ENCODE peak calls at places on chromosomes 5 and 9, in four cellular contexts. One of them, this sample, is unnamed.
A peak's percentile ranks its signal among the peaks of the same experiment; 100 is the strongest.

GRCh38 chr5:73596705-73597328 is 29.2 kb upstream of the ARHGEF28 start:
- DNase-seq in K562: peak; percentile 27
- DNase-seq in WTC11: peak; percentile 29
- DNase-seq in H1: no peak
- DNase-seq in this sample: peak; percentile 16

GRCh38 chr5:68290260-68290674 is 74.7 kb downstream of the PIK3R1 start:
- DNase-seq in K562: peak; percentile 29
- DNase-seq in WTC11: no peak
- DNase-seq in H1: no peak
- DNase-seq in this sample: peak; percentile 60

GRCh38 chr5:76838481-76839261 is 11.1 kb upstream of the S100Z start:
- DNase-seq in K562: no peak
- DNase-seq in WTC11: no peak
- DNase-seq in H1: no peak
- DNase-seq in this sample: no peak

GRCh38 chr9:129868571-129869486 is 33.6 kb downstream of the USP20 start:
- DNase-seq in K562: no peak
- DNase-seq in WTC11: no peak
- DNase-seq in H1: no peak
- DNase-seq in this sample: no peak

GRCh38 chr5:61732796-61733195 is 400.7 kb downstream of the ZSWIM6 start:
- DNase-seq in K562: no peak
- DNase-seq in WTC11: no peak
- DNase-seq in H1: no peak
- DNase-seq in this sample: no peak

GRCh38 chr5:102792705-102793104 is 37.6 kb downstream of the PAM start:
- DNase-seq in K562: no peak
- DNase-seq in WTC11: no peak
- DNase-seq in H1: no peak
- DNase-seq in this sample: no peak

GRCh38 chr9:109894921-109895758 is 115.1 kb downstream of the PALM2AKAP2 start:
- DNase-seq in K562: no peak
- DNase-seq in WTC11: no peak
- DNase-seq in H1: no peak
- DNase-seq in this sample: no peak

GRCh38 chr5:75663621-75664285 is 52.5 kb downstream of the ANKDD1B start:
- DNase-seq in K562: no peak
- DNase-seq in WTC11: no peak
- DNase-seq in H1: no peak
- DNase-seq in this sample: no peak

GRCh38 chr5:149262315-149262714 is 9.3 kb upstream of the AFAP1L1 start:
- DNase-seq in K562: no peak
- DNase-seq in WTC11: no peak
- DNase-seq in H1: no peak
- DNase-seq in this sample: no peak

GRCh38 chr5:52987711-52988329 is 1.3 kb upstream of the ITGA2 start:
- DNase-seq in K562: no peak
- DNase-seq in WTC11: no peak
- DNase-seq in H1: no peak
- DNase-seq in this sample: no peak

GRCh38 chr9:14271078-14271673 is 42.8 kb downstream of the NFIB start:
- DNase-seq in K562: no peak
- DNase-seq in WTC11: peak; percentile 16
- DNase-seq in H1: no peak
- DNase-seq in this sample: peak; percentile 59

GRCh38 chr9:34686231-34686630 is 4.8 kb downstream of the CCL19 start:
- DNase-seq in K562: no peak
- DNase-seq in WTC11: no peak
- DNase-seq in H1: no peak
- DNase-seq in this sample: no peak

GRCh38 chr5:15326932-15327331 is 173.0 kb upstream of the FBXL7 start:
- DNase-seq in K562: no peak
- DNase-seq in WTC11: no peak
- DNase-seq in H1: no peak
- DNase-seq in this sample: no peak

GRCh38 chr5:149886697-149887470 is 57.7 kb downstream of the PDE6A start:
- DNase-seq in K562: no peak
- DNase-seq in WTC11: no peak
- DNase-seq in H1: no peak
- DNase-seq in this sample: no peak

GRCh38 chr5:29262683-29263082 is 1930.8 kb upstream of the CDH6 start:
- DNase-seq in K562: no peak
- DNase-seq in WTC11: no peak
- DNase-seq in H1: no peak
- DNase-seq in this sample: no peak

GRCh38 chr9:37617837-37618236 is 25.4 kb upstream of the TOMM5 start:
- DNase-seq in K562: no peak
- DNase-seq in WTC11: no peak
- DNase-seq in H1: no peak
- DNase-seq in this sample: no peak

GRCh38 chr5:140011297-140011802 is 31.7 kb downstream of the NRG2 start:
- DNase-seq in K562: no peak
- DNase-seq in WTC11: no peak
- DNase-seq in H1: no peak
- DNase-seq in this sample: no peak

GRCh38 chr9:81499021-81499454 is 190.3 kb downstream of the TLE1 start:
- DNase-seq in K562: no peak
- DNase-seq in WTC11: no peak
- DNase-seq in H1: no peak
- DNase-seq in this sample: no peak

GRCh38 chr5:172855597-172856292 is 21.7 kb downstream of the ERGIC1 start:
- DNase-seq in K562: no peak
- DNase-seq in WTC11: no peak
- DNase-seq in H1: no peak
- DNase-seq in this sample: peak; percentile 43

GRCh38 chr5:43704243-43704642 is 101.3 kb downstream of the NNT start:
- DNase-seq in K562: no peak
- DNase-seq in WTC11: no peak
- DNase-seq in H1: no peak
- DNase-seq in this sample: no peak

GRCh38 chr9:34332370-34332964 is 3.1 kb downstream of the NUDT2 start:
- DNase-seq in K562: peak; percentile 15
- DNase-seq in WTC11: no peak
- DNase-seq in H1: no peak
- DNase-seq in this sample: peak; percentile 46

GRCh38 chr5:96657068-96657467 is 5.1 kb upstream of the CAST start:
- DNase-seq in K562: peak; percentile 25
- DNase-seq in WTC11: no peak
- DNase-seq in H1: no peak
- DNase-seq in this sample: no peak

GRCh38 chr5:161230222-161230621 is 316.3 kb downstream of the GABRB2 start:
- DNase-seq in K562: no peak
- DNase-seq in WTC11: peak; percentile 11
- DNase-seq in H1: no peak
- DNase-seq in this sample: no peak

GRCh38 chr5:172303090-172303995 is 19.8 kb upstream of the UBTD2 start:
- DNase-seq in K562: no peak
- DNase-seq in WTC11: no peak
- DNase-seq in H1: no peak
- DNase-seq in this sample: no peak

GRCh38 chr9:4489562-4489918 is 728 bp upstream of the SLC1A1 start:
- DNase-seq in K562: no peak
- DNase-seq in WTC11: peak; percentile 37
- DNase-seq in H1: no peak
- DNase-seq in this sample: peak; percentile 40

GRCh38 chr5:5497132-5497748 is 74.8 kb downstream of the ICE1 start:
- DNase-seq in K562: peak; percentile 48
- DNase-seq in WTC11: peak; percentile 55
- DNase-seq in H1: no peak
- DNase-seq in this sample: peak; percentile 91

GRCh38 chr5:128579111-128579510 is 41.1 kb upstream of the FBN2 start:
- DNase-seq in K562: no peak
- DNase-seq in WTC11: no peak
- DNase-seq in H1: no peak
- DNase-seq in this sample: no peak

GRCh38 chr5:81718300-81718699 is 32.6 kb downstream of the SSBP2 start:
- DNase-seq in K562: peak; percentile 12
- DNase-seq in WTC11: no peak
- DNase-seq in H1: no peak
- DNase-seq in this sample: no peak

GRCh38 chr5:1745190-1745805 is 54.3 kb downstream of the MRPL36 start:
- DNase-seq in K562: no peak
- DNase-seq in WTC11: peak; percentile 10
- DNase-seq in H1: no peak
- DNase-seq in this sample: no peak

GRCh38 chr5:141958773-141959172 is 771 bp upstream of the PCDH12 start:
- DNase-seq in K562: no peak
- DNase-seq in WTC11: no peak
- DNase-seq in H1: no peak
- DNase-seq in this sample: no peak

GRCh38 chr9:108074900-108075299 is 585.3 kb upstream of the KLF4 start:
- DNase-seq in K562: no peak
- DNase-seq in WTC11: no peak
- DNase-seq in H1: no peak
- DNase-seq in this sample: no peak

GRCh38 chr5:77679791-77680190 is 41.3 kb upstream of the OTP start:
- DNase-seq in K562: no peak
- DNase-seq in WTC11: no peak
- DNase-seq in H1: no peak
- DNase-seq in this sample: no peak

GRCh38 chr5:135218486-135218755 is 180.6 kb downstream of the MACROH2A1 start:
- DNase-seq in K562: no peak
- DNase-seq in WTC11: no peak
- DNase-seq in H1: no peak
- DNase-seq in this sample: no peak

GRCh38 chr9:131889437-131890244 is 149.8 kb upstream of the RAPGEF1 start:
- DNase-seq in K562: no peak
- DNase-seq in WTC11: no peak
- DNase-seq in H1: no peak
- DNase-seq in this sample: peak; percentile 74

GRCh38 chr9:107049825-107050184 is 186.8 kb downstream of the ZNF462 start:
- DNase-seq in K562: no peak
- DNase-seq in WTC11: peak; percentile 12
- DNase-seq in H1: no peak
- DNase-seq in this sample: no peak

GRCh38 chr9:16136961-16137360 is 584.1 kb downstream of the CCDC171 start:
- DNase-seq in K562: no peak
- DNase-seq in WTC11: no peak
- DNase-seq in H1: no peak
- DNase-seq in this sample: no peak

GRCh38 chr9:71910602-71911060 is 362 bp downstream of the ABHD17B start:
- DNase-seq in K562: no peak
- DNase-seq in WTC11: no peak
- DNase-seq in H1: no peak
- DNase-seq in this sample: peak; percentile 63

GRCh38 chr9:134623408-134624066 is 18.1 kb upstream of the COL5A1 start:
- DNase-seq in K562: no peak
- DNase-seq in WTC11: peak; percentile 11
- DNase-seq in H1: no peak
- DNase-seq in this sample: no peak

GRCh38 chr9:109886050-109886449 is 106.1 kb downstream of the PALM2AKAP2 start:
- DNase-seq in K562: no peak
- DNase-seq in WTC11: no peak
- DNase-seq in H1: no peak
- DNase-seq in this sample: no peak

GRCh38 chr9:121985792-121986494 is 107.2 kb downstream of the TTLL11 start:
- DNase-seq in K562: no peak
- DNase-seq in WTC11: no peak
- DNase-seq in H1: no peak
- DNase-seq in this sample: no peak

GRCh38 chr9:19149230-19149629 is 21.9 kb upstream of the PLIN2 start:
- DNase-seq in K562: no peak
- DNase-seq in WTC11: no peak
- DNase-seq in H1: no peak
- DNase-seq in this sample: no peak
- TF ChIP-seq TEAD4 in K562: no peak
- TF ChIP-seq TEAD4 in WTC11: no peak
- TF ChIP-seq TEAD4 in H1: no peak
- TF ChIP-seq TEAD4 in this sample: no peak

DNA sequence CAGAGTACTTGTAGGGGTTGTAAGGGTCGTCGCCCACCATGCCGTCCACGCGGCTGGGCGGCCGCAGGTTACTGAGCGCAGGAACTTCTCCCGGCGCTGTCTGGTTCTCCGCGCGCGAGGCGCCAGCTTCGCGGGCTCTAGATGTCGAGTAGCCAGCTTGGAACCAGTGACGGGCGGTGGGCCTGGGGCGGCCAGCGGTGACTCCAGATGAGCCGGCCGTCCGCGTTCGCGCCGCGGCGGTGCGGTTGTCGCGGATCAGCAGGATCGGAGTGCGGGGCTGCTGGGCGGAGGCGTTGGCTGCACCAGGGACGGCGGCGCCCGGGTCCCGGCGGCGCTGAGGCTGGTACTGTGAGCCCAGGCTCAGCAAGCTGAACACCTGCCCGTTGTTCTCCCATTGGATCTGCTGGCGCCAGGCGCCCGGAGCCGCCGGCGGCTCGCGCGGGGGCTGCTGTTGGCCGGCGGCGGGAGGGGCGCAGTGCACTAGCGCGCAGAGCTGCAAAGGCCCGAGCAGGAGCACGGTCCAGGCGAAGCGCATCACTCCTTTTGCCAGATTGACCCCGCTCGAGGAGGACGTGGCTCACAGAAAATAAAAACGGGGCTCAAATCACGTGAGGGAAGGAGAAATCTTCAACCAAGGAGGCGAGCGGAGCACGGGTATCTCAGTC is 476 bp downstream of the LOX start:
- DNase-seq in K562: no peak
- DNase-seq in WTC11: peak; percentile 54
- DNase-seq in H1: no peak
- DNase-seq in this sample: peak; percentile 73
- TF ChIP-seq TEAD4 in K562: no peak
- TF ChIP-seq TEAD4 in WTC11: no peak
- TF ChIP-seq TEAD4 in H1: no peak
- TF ChIP-seq TEAD4 in this sample: no peak

GRCh38 chr9:91825866-91826265 is 124.2 kb downstream of the ROR2 start:
- DNase-seq in K562: no peak
- DNase-seq in WTC11: no peak
- DNase-seq in H1: no peak
- DNase-seq in this sample: no peak
- TF ChIP-seq TEAD4 in K562: no peak
- TF ChIP-seq TEAD4 in WTC11: no peak
- TF ChIP-seq TEAD4 in H1: no peak
- TF ChIP-seq TEAD4 in this sample: no peak

GRCh38 chr5:133316346-133317343 is 264.8 kb downstream of the HSPA4 start:
- DNase-seq in K562: no peak
- DNase-seq in WTC11: peak; percentile 74
- DNase-seq in H1: peak; percentile 29
- DNase-seq in this sample: no peak
- TF ChIP-seq TEAD4 in K562: no peak
- TF ChIP-seq TEAD4 in WTC11: no peak
- TF ChIP-seq TEAD4 in H1: no peak
- TF ChIP-seq TEAD4 in this sample: no peak

This sample was measured in SK-N-SH.